ENCODE peak calls at places on chromosome 19, in seven cellular contexts. R, M, P, S, L, O and T are unnamed samples.
A peak's percentile ranks its signal among the peaks of the same experiment; 100 is the strongest.

GRCh38 chr19:12052057-12052570 is 647 bp downstream of the ZNF878 start:
- DNase-seq in O (no peak), R (no peak), P (no peak), L (no peak), S (no peak), M (peak; percentile 28), T (no peak)

GRCh38 chr19:46976845-46977320 is 42.8 kb upstream of the NPAS1 start:
- DNase-seq in O (peak; percentile 57), M (no peak), P (no peak), S (no peak), R (peak; percentile 94), L (no peak), T (no peak)

GRCh38 chr19:35117791-35118190 is 2.2 kb downstream of the FXYD3 start:
- DNase-seq in O (no peak), L (no peak), R (no peak), S (no peak), M (no peak), P (no peak), T (no peak)

GRCh38 chr19:45645068-45645630 is 6.0 kb upstream of the EML2 start:
- DNase-seq in P (no peak), R (no peak), L (no peak), O (no peak), S (no peak), M (no peak), T (no peak)

GRCh38 chr19:12995596-12996541 is 594 bp downstream of the NFIX start:
- DNase-seq in O (no peak), S (no peak), L (no peak), R (no peak), P (no peak), M (peak; percentile 47), T (no peak)

GRCh38 chr19:39197808-39198207 is 1.0 kb downstream of the NCCRP1 start:
- DNase-seq in P (no peak), R (peak; percentile 63), L (no peak), M (no peak), S (no peak), O (no peak), T (no peak)

GRCh38 chr19:44889830-44890365 is 1.2 kb upstream of the TOMM40 start:
- DNase-seq in M (no peak), S (no peak), P (no peak), R (no peak), O (no peak), L (no peak), T (no peak)

GRCh38 chr19:457636-458035 is 3.2 kb downstream of the SHC2 start:
- DNase-seq in S (no peak), O (no peak), P (no peak), R (no peak), L (no peak), M (no peak), T (no peak)

GRCh38 chr19:11152318-11153062 is 3.1 kb downstream of the SPC24 start:
- DNase-seq in O (peak; percentile 71), M (peak; percentile 41), S (no peak), L (no peak), R (no peak), P (no peak), T (no peak)

GRCh38 chr19:33132425-33132824 is 511 bp downstream of the WDR88 start:
- DNase-seq in O (no peak), M (no peak), S (no peak), P (no peak), L (peak; percentile 10), R (peak; percentile 74), T (no peak)

GRCh38 chr19:29685326-29685725 is 20.1 kb downstream of the PLEKHF1 start:
- DNase-seq in L (no peak), S (no peak), R (no peak), M (peak; percentile 31), O (no peak), P (no peak), T (no peak)

GRCh38 chr19:48445256-48445605 is 552 bp upstream of the GRWD1 start:
- DNase-seq in S (peak; percentile 85), P (peak; percentile 77), O (peak; percentile 93), R (peak; percentile 80), L (peak; percentile 23), M (peak; percentile 88), T (peak; percentile 82)

GRCh38 chr19:55321466-55321865 is 3.7 kb downstream of the TMEM150B start:
- DNase-seq in P (no peak), L (no peak), O (no peak), R (no peak), S (no peak), M (no peak), T (no peak)

GRCh38 chr19:5099822-5100221 is 130.9 kb downstream of the KDM4B start:
- DNase-seq in R (no peak), S (no peak), L (peak; percentile 26), M (no peak), P (no peak), O (no peak), T (no peak)

GRCh38 chr19:35300340-35300649 is 8.3 kb downstream of the MAG start:
- DNase-seq in M (no peak), R (no peak), O (no peak), S (no peak), P (no peak), L (no peak), T (no peak)

GRCh38 chr19:45169602-45170001 is 8.4 kb downstream of the TRAPPC6A start:
- DNase-seq in M (no peak), S (no peak), L (no peak), O (no peak), R (no peak), P (no peak), T (no peak)

GRCh38 chr19:12527034-12527836 is 24.0 kb downstream of the ZNF564 start:
- DNase-seq in M (peak; percentile 17), O (peak; percentile 46), L (no peak), P (no peak), S (no peak), R (no peak), T (no peak)

GRCh38 chr19:41264581-41265375 is 606 bp downstream of the HNRNPUL1 start:
- DNase-seq in R (peak; percentile 78), P (no peak), M (peak; percentile 42), L (peak; percentile 76), S (no peak), O (peak; percentile 14), T (no peak)

GRCh38 chr19:23415561-23416191 is 20.4 kb upstream of the ZNF91 start:
- DNase-seq in R (peak; percentile 96), L (no peak), P (no peak), M (peak; percentile 21), S (no peak), O (no peak), T (no peak)

GRCh38 chr19:23415034-23415433 is 19.8 kb upstream of the ZNF91 start:
- DNase-seq in L (no peak), O (no peak), S (no peak), R (no peak), M (no peak), P (no peak), T (no peak)

GRCh38 chr19:23420824-23421223 is 25.6 kb upstream of the ZNF91 start:
- DNase-seq in S (no peak), R (no peak), L (no peak), O (no peak), P (no peak), M (no peak), T (no peak)
- TF ChIP-seq CTCF in S (no peak), R (peak; percentile 40), L (no peak), O (no peak), P (no peak), M (no peak), T (no peak)

GRCh38 chr19:16347706-16348105 is 23.1 kb downstream of the KLF2 start:
- DNase-seq in S (no peak), M (no peak), O (no peak), P (no peak), L (no peak), R (no peak), T (no peak)

GRCh38 chr19:16345457-16345856 is 20.8 kb downstream of the KLF2 start:
- DNase-seq in P (no peak), O (no peak), L (no peak), M (no peak), R (no peak), S (no peak), T (no peak)

GRCh38 chr19:16355293-16356043 is 30.8 kb downstream of the KLF2 start:
- DNase-seq in P (no peak), S (no peak), L (no peak), R (no peak), O (no peak), M (peak; percentile 21), T (no peak)

GRCh38 chr19:16349551-16350171 is 25.0 kb downstream of the KLF2 start:
- DNase-seq in L (no peak), P (no peak), R (no peak), S (no peak), O (no peak), M (no peak), T (no peak)

DNA sequence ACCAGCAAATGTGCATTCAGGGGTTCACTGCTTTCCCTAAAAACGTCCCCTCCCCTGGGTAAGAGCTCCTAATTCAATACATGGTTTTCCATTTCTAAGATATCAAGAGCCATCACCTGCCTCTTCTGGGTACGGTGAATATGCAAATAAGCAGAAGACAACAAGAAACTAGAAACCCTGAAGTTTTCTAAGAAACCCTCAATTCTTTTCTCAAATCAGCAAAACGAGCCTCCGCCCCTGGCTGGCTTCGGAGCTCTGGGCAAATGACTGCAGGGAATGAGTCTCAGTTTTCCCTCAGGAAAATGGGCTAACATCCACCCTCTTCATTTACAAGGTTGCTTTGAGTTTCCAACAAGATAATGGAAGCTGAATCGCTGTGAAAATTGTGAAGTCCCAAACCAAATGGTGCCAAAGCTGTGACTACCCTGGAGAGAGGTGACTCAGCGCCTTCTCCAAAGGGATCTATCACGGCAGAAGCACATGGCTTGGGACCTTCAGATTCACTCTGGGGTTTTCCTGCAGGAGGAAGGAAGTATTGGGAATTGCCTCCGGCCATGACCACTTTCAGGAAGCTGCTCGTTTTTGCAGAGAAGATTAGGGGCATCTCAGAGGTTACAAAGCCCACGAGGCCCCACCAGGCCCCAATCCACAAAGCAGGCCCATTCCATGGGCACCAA is 26.6 kb downstream of the KLF2 start:
- DNase-seq in O (no peak), M (no peak), R (no peak), P (no peak), S (no peak), L (no peak), T (no peak)
- H3K4me3 ChIP-seq in O (no peak overlapping the region), M (no peak overlapping the region), R (no peak overlapping the region), P (no peak overlapping the region), S (no peak overlapping the region), L (no peak overlapping the region), T (no peak overlapping the region)

GRCh38 chr19:3656747-3657394 is 30.3 kb upstream of the CACTIN start:
- DNase-seq in R (no peak), M (peak; percentile 16), S (no peak), P (no peak), L (no peak), O (no peak), T (no peak)
- TF ChIP-seq CTCF in R (peak; percentile 20), M (no peak), S (no peak), P (peak; percentile 58), L (peak; percentile 4), O (no peak), T (no peak)

DNA sequence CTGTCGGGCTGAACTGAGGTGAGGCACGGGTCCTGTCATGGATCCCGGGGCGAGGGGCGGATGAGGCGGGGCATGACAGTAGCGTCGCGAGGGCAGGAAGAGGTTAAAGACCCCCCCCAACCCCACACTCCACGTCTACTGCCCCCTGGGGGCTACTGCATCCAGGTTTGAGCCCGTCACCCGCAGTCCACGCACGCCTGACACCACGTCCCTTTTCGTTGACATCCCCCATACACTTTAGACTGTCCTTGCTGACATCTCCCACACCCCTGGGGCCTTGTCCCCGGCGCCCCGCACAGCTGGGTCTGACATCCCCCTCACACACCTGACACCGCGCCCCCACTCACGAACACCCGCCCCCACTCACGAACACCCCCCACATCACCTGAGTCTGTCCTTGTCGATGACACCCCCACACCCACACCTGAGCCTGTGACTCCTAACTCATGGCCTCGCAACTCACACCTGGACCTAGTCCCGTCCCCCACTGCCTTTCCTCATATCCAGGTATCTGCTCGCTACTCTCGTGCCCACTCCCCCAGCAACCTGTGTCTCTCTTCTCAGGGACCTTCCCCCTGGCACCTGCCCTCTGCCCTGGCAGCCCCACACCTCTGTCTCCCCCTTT is 416 bp downstream of the SLC25A42 start:
- DNase-seq in P (no peak), O (no peak), M (no peak), R (no peak), S (no peak), L (no peak), T (no peak)
- H3K4me3 ChIP-seq in P (peak overlapping the region; percentile 64), O (peak overlapping the region; percentile 67), M (peak overlapping the region; percentile 56), R (peak overlapping the region; percentile 78), S (peak overlapping the region; percentile 84), L (peak overlapping the region; percentile 14), T (peak overlapping the region; percentile 71)